ENCODE peak calls at places on chromosomes 6 and 20, in nine cellular contexts. V is ascending aorta, P is GM23248, Q is A549, R is tibial artery, X is Panc1, Z is caudate nucleus, G is pancreas, S is brain microvascular endothelial cell. C is an unnamed sample.

GRCh38 chr20:1666802-1667201 is 9.2 kb upstream of the SIRPG start:
- DNase-seq in Q (no peak), S (no peak), Z (no peak), X (no peak), P (no peak), V (no peak), G (no peak), R (no peak), C (no peak)

GRCh38 chr6:142302427-142303190 is 802 bp downstream of the ADGRG6 start:
- DNase-seq in P (no peak), Q (peak), G (no peak), R (no peak), X (no peak), Z (no peak), V (no peak), S (no peak), C (peak)

GRCh38 chr6:166541876-166542579 is 44.5 kb downstream of the RAMACL start:
- DNase-seq in S (no peak), G (no peak), Z (no peak), V (no peak), Q (no peak), R (peak), X (no peak), P (no peak), C (no peak)

GRCh38 chr20:35263609-35264223 is 14.2 kb downstream of the MMP24OS start:
- DNase-seq in S (no peak), X (no peak), Z (no peak), V (no peak), R (no peak), G (peak), P (no peak), Q (peak), C (no peak)

GRCh38 chr6:151400473-151400872 is 9.1 kb upstream of the ZBTB2 start:
- DNase-seq in Q (no peak), V (no peak), S (peak), G (no peak), Z (no peak), X (no peak), P (peak), R (no peak), C (no peak)

GRCh38 chr6:124984668-124985338 is 22.6 kb downstream of the RNF217 start:
- DNase-seq in R (no peak), V (no peak), X (no peak), G (no peak), S (no peak), Z (no peak), Q (no peak), P (peak), C (no peak)

GRCh38 chr6:170075659-170076223 is 215.1 kb downstream of the DLL1 start:
- DNase-seq in S (no peak), G (no peak), X (no peak), Z (no peak), P (no peak), Q (no peak), V (peak), R (peak), C (no peak)

GRCh38 chr20:35326732-35327073 is 34.5 kb upstream of the FAM83C start:
- DNase-seq in P (no peak), V (no peak), Q (no peak), X (no peak), R (no peak), G (no peak), Z (no peak), S (no peak), C (no peak)

GRCh38 chr20:8218861-8219260 is 86.8 kb downstream of the PLCB1 start:
- DNase-seq in Z (no peak), P (peak), G (no peak), S (peak), R (no peak), V (no peak), Q (no peak), X (no peak), C (no peak)

GRCh38 chr20:57509665-57510237 is 15.2 kb downstream of the CTCFL start:
- DNase-seq in R (no peak), Q (peak), X (no peak), G (peak), Z (no peak), S (no peak), P (peak), V (no peak), C (no peak)

GRCh38 chr6:28225056-28225834 is at the start of gene ZSCAN9:
- DNase-seq in P (peak), S (peak), Q (peak), G (peak), Z (peak), X (no peak), V (peak), R (peak), C (no peak)

GRCh38 chr6:151914475-151914874 is 107.0 kb downstream of the ESR1 start:
- DNase-seq in P (peak), X (no peak), G (no peak), R (no peak), V (no peak), Q (peak), S (peak), Z (no peak), C (no peak)

GRCh38 chr6:1599469-1599868 is 10.2 kb upstream of the FOXC1 start:
- DNase-seq in G (no peak), X (no peak), Q (no peak), Z (no peak), P (no peak), V (peak), S (no peak), R (no peak), C (no peak)

GRCh38 chr20:44041001-44041400 is 126.3 kb downstream of the TOX2 start:
- DNase-seq in Z (no peak), P (no peak), G (no peak), S (no peak), X (no peak), V (peak), Q (no peak), R (peak), C (no peak)

GRCh38 chr20:48012401-48012974 is 227.2 kb upstream of the SULF2 start:
- DNase-seq in Q (peak), V (no peak), P (peak), G (no peak), Z (no peak), X (no peak), R (no peak), S (peak), C (peak)

GRCh38 chr6:16275230-16275574 is 36.8 kb downstream of the GMPR start:
- DNase-seq in Z (no peak), P (no peak), R (no peak), G (no peak), Q (no peak), V (no peak), S (no peak), X (no peak), C (no peak)

GRCh38 chr20:63009988-63010769 is 3.4 kb upstream of the BHLHE23 start:
- DNase-seq in V (no peak), Q (no peak), R (no peak), X (no peak), S (no peak), Z (no peak), P (no peak), G (peak), C (no peak)

GRCh38 chr6:4957521-4958231 is 46.2 kb downstream of the RPP40 start:
- DNase-seq in P (peak), R (no peak), S (no peak), Z (no peak), Q (no peak), V (no peak), G (no peak), X (no peak), C (no peak)

GRCh38 chr6:33683576-33684427 is 27.7 kb downstream of the UQCC2 start:
- DNase-seq in G (peak), X (no peak), V (no peak), Q (no peak), Z (no peak), S (no peak), P (no peak), R (no peak), C (no peak)

GRCh38 chr6:7058250-7058923 is 49.4 kb upstream of the RREB1 start:
- DNase-seq in V (no peak), Z (no peak), X (peak), S (peak), G (no peak), P (peak), Q (peak), R (no peak), C (peak)

GRCh38 chr6:107718341-107718740 is 105.8 kb downstream of the SCML4 start:
- DNase-seq in R (no peak), Q (no peak), S (no peak), X (no peak), V (no peak), Z (no peak), G (no peak), P (no peak), C (no peak)

GRCh38 chr6:147676896-147677295 is 168.4 kb downstream of the SAMD5 start:
- DNase-seq in P (no peak), R (no peak), G (no peak), S (no peak), Q (no peak), V (no peak), X (no peak), Z (no peak), C (no peak)

GRCh38 chr6:50602191-50602810 is 111.0 kb upstream of the TFAP2D start:
- DNase-seq in R (no peak), G (no peak), S (peak), Q (peak), Z (no peak), P (peak), X (peak), V (no peak), C (no peak)

GRCh38 chr20:53163486-53163885 is 191.3 kb downstream of the TSHZ2 start:
- DNase-seq in V (no peak), P (peak), G (no peak), Q (no peak), X (no peak), R (no peak), S (peak), Z (no peak), C (peak)

GRCh38 chr6:46263709-46264091 is 92.9 kb upstream of the ENPP5 start:
- DNase-seq in Q (no peak), R (no peak), V (no peak), G (no peak), X (no peak), S (no peak), P (peak), Z (no peak), C (no peak)

GRCh38 chr6:73452107-73452461 is at the start of gene CGAS:
- DNase-seq in Z (peak), X (peak), P (peak), V (peak), R (peak), Q (peak), G (peak), S (no peak), C (no peak)

GRCh38 chr6:21992178-21992967 is 304.5 kb downstream of the PRL start:
- DNase-seq in V (no peak), Z (no peak), P (peak), Q (no peak), R (no peak), S (peak), X (no peak), G (no peak), C (no peak)

GRCh38 chr6:24918641-24919403 is 16.9 kb downstream of the RIPOR2 start:
- DNase-seq in X (no peak), P (no peak), G (no peak), R (no peak), V (no peak), Q (no peak), Z (no peak), S (no peak), C (no peak)
- H3K27ac ChIP-seq in X (no peak), P (no peak), G (no peak), R (no peak), V (no peak), Q (no peak), Z (no peak), S (no peak), C (no peak)

DNA sequence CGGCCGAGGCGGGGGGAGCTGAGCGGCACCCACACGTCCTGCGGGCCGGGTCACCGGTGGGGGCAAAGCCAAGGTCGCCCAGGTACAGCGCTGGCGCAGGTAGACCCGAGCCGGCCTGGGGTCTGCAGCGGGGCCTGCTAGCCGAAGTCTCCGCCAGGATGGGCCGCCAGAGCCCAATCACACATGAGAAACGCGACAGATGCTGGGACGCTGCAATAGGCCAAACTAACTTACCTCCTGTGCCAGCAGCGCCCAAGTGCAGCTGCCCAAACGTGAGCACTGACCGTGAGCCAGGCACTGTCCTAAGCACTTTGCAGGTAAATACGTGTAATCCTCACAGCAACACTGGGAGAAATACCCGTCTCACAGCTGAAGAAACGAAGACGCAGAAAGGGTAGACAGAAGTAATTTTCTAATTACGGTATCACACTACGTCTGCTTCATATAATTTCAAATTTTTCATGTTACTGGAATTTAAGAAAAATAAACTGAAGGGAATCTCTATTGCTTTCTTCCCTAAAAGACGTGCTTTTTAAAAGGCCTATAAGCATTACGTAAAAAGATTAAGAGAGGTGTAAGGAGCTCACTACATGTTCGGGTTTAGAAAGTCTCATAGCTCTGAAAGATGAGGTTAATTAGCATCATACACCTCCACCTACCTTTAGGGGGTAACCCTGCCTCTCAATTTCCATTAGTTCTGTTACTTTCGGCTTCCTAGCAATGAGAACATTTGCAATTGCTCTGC is 614 bp upstream of the PLAGL1 start:
- DNase-seq in X (no peak), V (no peak), Z (no peak), G (peak), R (no peak), P (peak), Q (peak), S (no peak), C (no peak)
- H3K27ac ChIP-seq in X (no peak), V (peak), Z (no peak), G (peak), R (peak), P (peak), Q (peak), S (no peak), C (no peak)

DNA sequence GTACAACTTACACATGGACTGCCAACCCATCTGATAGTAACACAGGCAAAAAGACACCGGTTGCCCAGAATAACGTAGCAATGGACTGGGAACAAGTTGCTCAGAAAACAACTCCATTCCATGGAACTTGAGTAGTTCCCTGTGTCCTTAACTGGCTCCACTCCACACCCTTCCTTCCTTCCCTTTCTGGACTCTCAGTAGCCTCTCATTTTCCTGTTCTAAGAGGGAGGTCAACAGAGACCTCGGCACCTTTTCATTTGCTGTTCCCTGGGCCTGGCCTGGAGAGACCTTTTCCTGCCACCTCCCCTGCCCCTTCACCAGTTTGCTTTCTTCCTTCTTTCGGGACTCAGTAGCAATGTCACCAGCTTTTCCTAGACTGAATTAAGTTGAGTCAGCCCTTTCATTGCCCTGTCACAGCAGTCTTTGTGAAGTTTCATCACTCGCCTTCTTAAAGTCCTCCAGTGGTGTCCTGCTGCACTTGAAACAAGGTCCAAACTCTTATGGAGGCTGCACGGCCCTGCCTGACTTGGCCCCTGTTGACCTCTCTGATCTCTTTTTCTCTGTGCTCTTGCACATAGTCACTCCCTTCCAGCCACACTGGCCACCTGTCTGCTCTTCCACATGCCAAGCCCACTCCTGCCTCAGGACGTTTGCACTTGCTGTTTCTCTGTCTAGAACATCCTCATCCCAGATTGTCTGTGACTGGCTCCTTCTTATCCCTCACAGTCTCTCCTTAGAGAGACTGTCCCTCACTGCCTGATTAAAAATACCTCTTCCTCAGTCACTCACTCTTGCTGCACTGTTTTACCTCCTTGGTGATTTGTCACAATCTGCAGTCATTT is 90.8 kb downstream of the KCNB1 start:
- DNase-seq in P (no peak), G (no peak), X (no peak), Z (no peak), R (no peak), Q (no peak), V (no peak), S (no peak), C (no peak)
- H3K27ac ChIP-seq in P (no peak), G (no peak), X (no peak), Z (no peak), R (no peak), Q (no peak), V (no peak), S (no peak), C (no peak)

DNA sequence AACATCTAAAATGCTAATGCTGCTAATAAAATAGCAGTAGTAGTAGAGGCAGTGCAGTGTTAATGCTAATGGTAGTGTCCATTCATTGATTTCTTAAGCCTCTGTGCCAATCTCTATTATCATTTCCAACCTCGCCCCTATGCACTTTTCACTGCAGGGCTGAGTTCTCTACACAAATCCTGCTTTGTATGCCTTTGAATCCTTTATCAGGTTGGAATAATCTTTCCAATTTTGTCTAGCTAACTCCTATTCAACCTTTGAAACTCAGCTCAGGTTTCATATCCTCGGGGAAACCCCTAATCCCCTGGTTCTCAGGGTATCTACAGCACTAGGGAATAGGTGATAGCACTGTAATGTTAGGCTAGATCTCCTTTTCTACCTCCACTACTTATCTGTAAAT is 284.0 kb upstream of the RUNX2 start:
- DNase-seq in R (no peak), G (no peak), X (no peak), P (no peak), S (no peak), Z (no peak), Q (no peak), V (no peak), C (no peak)
- H3K27ac ChIP-seq in R (no peak), G (no peak), X (no peak), P (no peak), S (no peak), Z (no peak), Q (no peak), V (no peak), C (no peak)

C was measured in epithelial cell of prostate.